ENCODE peak calls at places on chromosomes 3 and 15, in four cellular contexts. X, Q, R and G are unnamed samples.
A peak's percentile ranks its signal among the peaks of the same experiment; 100 is the strongest.

GRCh38 chr15:31005660-31006059 is 14.2 kb upstream of the MTMR10 start:
- DNase-seq in Q (no peak), R (peak; percentile 20), X (no peak), G (peak; percentile 50)

GRCh38 chr3:155664922-155665695 is 79.8 kb downstream of the PLCH1 start:
- DNase-seq in X (no peak), R (peak; percentile 40), Q (no peak), G (no peak)

GRCh38 chr3:41961061-41961749 is 698 bp downstream of the ULK4 start:
- DNase-seq in X (peak; percentile 78), R (peak; percentile 76), Q (peak; percentile 31), G (no peak)

GRCh38 chr3:4413467-4413866 is 53.6 kb downstream of the SUMF1 start:
- DNase-seq in X (no peak), Q (no peak), R (no peak), G (no peak)

GRCh38 chr15:74055804-74056203 is 26.5 kb downstream of the GOLGA6A start:
- DNase-seq in Q (no peak), X (no peak), R (peak; percentile 33), G (no peak)

GRCh38 chr15:39628821-39629220 is 47.9 kb downstream of the THBS1 start:
- DNase-seq in Q (no peak), R (no peak), X (peak; percentile 17), G (no peak)

GRCh38 chr3:4772171-4772804 is 206.9 kb upstream of the BHLHE40 start:
- DNase-seq in X (peak; percentile 95), Q (no peak), R (no peak), G (no peak)

GRCh38 chr15:33516563-33516962 is 205.8 kb downstream of the RYR3 start:
- DNase-seq in R (no peak), Q (no peak), X (no peak), G (no peak)

GRCh38 chr3:171376125-171376947 is 83.9 kb downstream of the TNIK start:
- DNase-seq in R (peak; percentile 87), Q (no peak), X (peak; percentile 51), G (no peak)

GRCh38 chr3:9916346-9916733 is 558 bp upstream of the IL17RC start:
- DNase-seq in R (no peak), X (no peak), Q (no peak), G (no peak)

GRCh38 chr3:47910233-47910632 is 106.0 kb downstream of the MAP4 start:
- DNase-seq in X (no peak), Q (no peak), R (no peak), G (no peak)

GRCh38 chr3:74001481-74001880 is 376.7 kb upstream of the PDZRN3 start:
- DNase-seq in R (no peak), Q (no peak), X (no peak), G (no peak)
- TF ChIP-seq MYC in R (no peak), Q (no peak), X (no peak), G (no peak)

GRCh38 chr15:99017322-99017701 is 9.7 kb upstream of the PGPEP1L start:
- DNase-seq in Q (no peak), R (no peak), X (no peak), G (no peak)

GRCh38 chr15:99021669-99022068 is 14.1 kb upstream of the PGPEP1L start:
- DNase-seq in X (no peak), Q (no peak), R (no peak), G (no peak)

GRCh38 chr15:99016680-99017321 is 9.2 kb upstream of the PGPEP1L start:
- DNase-seq in R (peak; percentile 57), X (no peak), Q (no peak), G (no peak)

GRCh38 chr15:99019558-99020540 is 12.3 kb upstream of the PGPEP1L start:
- DNase-seq in X (no peak), R (peak; percentile 21), Q (no peak), G (no peak)

DNA sequence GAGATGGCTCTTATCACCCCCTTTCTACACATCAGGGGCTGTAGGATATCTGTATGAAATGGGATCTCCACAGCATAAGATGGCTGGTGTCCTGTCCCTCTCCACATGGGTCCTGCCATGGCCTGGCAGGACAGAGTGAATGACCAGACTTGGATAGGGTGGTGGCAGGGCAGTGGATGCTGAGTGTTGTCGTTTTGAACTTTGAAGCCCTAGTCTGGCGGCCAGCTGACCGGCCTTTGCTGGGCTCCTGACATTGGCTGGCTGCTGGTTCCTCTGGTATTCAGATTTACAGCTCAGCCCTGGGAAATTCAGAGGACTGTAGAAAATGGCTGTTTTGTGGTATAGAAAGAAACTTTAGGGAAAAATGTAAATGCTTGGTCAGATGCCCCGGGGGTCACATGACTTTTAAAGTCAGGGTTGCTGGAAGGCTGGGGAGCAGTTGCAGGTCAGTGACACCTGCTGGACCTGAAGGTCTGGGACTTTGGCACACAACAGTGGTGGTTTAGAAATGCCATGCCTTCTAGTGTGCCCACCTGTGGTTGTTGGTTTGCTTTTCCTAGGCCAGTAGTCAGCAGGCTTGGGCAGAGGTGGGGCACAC is 13.5 kb upstream of the PGPEP1L start:
- DNase-seq in R (no peak), X (no peak), Q (no peak), G (no peak)
- TF ChIP-seq MYC in R (no peak), X (no peak), Q (no peak), G (no peak)

DNA sequence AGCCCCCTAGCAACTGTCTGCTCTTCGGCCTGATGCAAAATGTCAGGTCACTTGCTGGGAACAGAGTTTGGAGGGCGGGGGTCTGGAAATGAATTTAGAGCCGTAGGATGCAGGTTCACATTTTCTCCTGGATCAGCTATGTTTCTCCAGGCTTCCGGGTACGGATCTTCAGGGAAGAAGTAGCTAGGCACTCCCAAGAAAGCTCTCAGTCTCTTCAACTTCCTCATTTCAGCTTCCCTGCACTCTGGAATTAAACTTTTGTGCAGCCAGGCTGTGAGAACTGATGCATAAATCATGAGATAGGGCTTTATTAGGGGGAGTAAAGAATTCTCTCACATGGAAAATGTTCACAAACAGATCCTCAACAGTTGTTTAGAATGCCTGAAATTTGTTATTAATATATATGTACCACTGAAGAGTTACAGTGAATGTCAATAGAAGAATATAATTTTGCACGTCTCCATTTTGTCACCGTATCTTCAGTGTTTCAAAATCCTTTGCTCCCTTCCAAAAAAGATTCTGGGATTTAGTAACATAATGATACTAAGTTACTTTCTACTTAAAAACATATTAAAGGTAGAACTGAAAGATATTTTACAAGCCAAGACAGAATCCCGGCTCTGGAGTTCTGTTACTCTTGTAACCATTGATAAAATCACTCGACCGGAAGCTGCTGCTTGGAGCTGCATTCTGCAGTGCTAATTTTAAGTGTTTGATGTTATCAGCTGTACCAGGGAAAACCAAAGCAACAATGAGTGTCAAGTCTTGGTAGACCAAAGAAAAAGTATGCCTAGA is 178.5 kb upstream of the P2RY1 start:
- DNase-seq in Q (no peak), R (peak; percentile 29), X (peak; percentile 41), G (no peak)
- TF ChIP-seq MYC in Q (no peak), R (no peak), X (no peak), G (no peak)

GRCh38 chr3:136929984-136930671 is 27.7 kb upstream of the IL20RB start:
- DNase-seq in X (no peak), R (no peak), Q (no peak), G (no peak)
- TF ChIP-seq MYC in X (no peak), R (no peak), Q (no peak), G (no peak)

GRCh38 chr3:64042952-64043351 is 19.7 kb upstream of the PSMD6 start:
- DNase-seq in Q (no peak), X (no peak), R (no peak), G (no peak)

GRCh38 chr3:64039273-64039672 is 16.0 kb upstream of the PSMD6 start:
- DNase-seq in X (no peak), Q (no peak), R (no peak), G (no peak)

GRCh38 chr3:64037084-64037483 is 13.8 kb upstream of the PSMD6 start:
- DNase-seq in X (no peak), Q (no peak), R (no peak), G (no peak)

GRCh38 chr3:64039972-64040733 is 16.9 kb upstream of the PSMD6 start:
- DNase-seq in R (no peak), X (no peak), Q (no peak), G (no peak)

GRCh38 chr3:64038252-64038651 is 15.0 kb upstream of the PSMD6 start:
- DNase-seq in Q (no peak), X (no peak), R (no peak), G (no peak)
- TF ChIP-seq MYC in Q (no peak), X (no peak), R (no peak), G (no peak)

GRCh38 chr3:71128951-71129350 is 454.6 kb downstream of the FOXP1 start:
- DNase-seq in X (peak; percentile 89), R (no peak), Q (no peak), G (no peak)

GRCh38 chr3:71131893-71132314 is 451.6 kb downstream of the FOXP1 start:
- DNase-seq in R (no peak), Q (no peak), X (no peak), G (no peak)

GRCh38 chr3:71130516-71131384 is 452.8 kb downstream of the FOXP1 start:
- DNase-seq in R (peak; percentile 80), X (peak; percentile 84), Q (no peak), G (no peak)

GRCh38 chr3:71131385-71131871 is 452.1 kb downstream of the FOXP1 start:
- DNase-seq in X (peak; percentile 22), Q (no peak), R (no peak), G (no peak)

DNA sequence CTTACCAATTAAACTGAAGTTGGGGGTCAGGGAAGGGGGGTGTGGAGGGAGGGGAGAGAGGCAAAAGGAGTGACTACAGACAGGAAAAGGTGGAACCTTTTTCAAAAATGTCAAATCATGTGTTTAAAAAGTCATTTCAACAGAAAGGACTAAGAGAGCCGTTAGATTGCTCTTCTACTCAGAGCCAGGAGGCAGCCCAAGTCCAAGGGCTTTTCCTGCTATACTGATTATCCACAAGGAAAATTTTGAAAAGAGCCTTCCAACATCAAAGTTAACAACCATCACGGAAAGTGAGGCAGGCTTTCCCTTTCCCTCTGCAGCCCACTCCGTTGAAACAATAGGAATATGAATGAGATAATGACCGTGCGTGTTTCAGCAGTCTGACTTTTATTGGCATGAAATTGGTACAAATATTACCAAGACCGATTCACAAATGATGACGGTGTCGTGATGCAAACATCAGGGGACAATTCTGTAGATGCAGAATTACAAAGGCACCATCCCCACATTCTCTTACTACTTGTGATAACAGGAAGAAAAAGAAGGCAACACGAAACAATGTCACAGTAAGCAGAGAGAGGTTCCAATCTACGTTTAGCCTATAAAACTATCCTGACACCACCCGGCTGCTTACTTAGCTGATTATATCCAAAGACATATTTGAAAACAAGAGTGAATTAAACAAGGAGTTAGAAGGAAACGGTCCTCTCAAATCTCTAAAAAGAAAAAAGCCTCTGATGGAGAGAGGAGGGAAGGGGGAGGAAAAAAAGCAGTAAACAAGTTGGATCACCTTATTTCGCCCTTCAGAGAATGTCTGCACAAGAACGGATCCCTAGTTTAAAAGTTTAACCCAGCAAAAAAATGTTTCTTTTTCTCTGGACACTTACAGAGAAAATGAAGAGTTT is 453.7 kb downstream of the FOXP1 start:
- DNase-seq in Q (no peak), R (peak; percentile 46), X (peak; percentile 87), G (no peak)
- TF ChIP-seq MYC in Q (no peak), R (no peak), X (no peak), G (no peak)

DNA sequence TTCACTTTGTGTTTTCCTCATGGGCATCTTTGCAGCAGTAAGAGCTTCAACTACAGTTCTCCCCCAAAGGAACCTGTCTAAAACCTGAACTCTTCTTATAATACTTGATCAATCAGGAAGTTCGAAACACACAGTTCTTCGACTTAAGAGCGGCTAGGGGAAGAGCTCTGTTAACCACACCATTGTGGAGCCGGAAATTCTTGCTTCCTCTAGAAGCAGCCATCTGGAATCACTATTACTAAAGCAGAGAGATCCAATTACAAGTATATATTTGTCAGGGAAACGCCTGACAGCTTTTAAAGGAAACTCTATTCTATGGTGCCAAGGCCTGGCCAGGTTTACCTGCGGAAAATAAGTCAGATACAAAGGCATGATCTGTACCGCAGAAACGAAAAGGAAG is 337.4 kb upstream of the CBLB start:
- DNase-seq in Q (no peak), R (no peak), X (peak; percentile 83), G (peak; percentile 28)
- TF ChIP-seq MYC in Q (no peak), R (no peak), X (no peak), G (no peak)